ENCODE peak calls at places on chromosomes 13 and 19, in five cellular contexts. H is NCI-H2029; C is fibroblast of gingiva; N is stimulated activated CD4-positive, alpha-beta T cell treated with anti-CD3 and anti-CD28 coated beads, Interleukin-4, amount 100 ng/mL, for 1 hour; I is RCC 7860. Y is an unnamed sample.

GRCh38 chr13:44259045-44260042 is 114.3 kb upstream of the SERP2 start:
- DNase-seq in H (no peak), C (no peak), N (peak), I (peak), Y (peak)

GRCh38 chr13:84430441-84430840 is 548.2 kb upstream of the SLITRK1 start:
- DNase-seq in H (no peak), C (no peak), N (no peak), I (no peak), Y (no peak)

GRCh38 chr19:7685546-7686445 is 5.2 kb downstream of the TRAPPC5 start:
- DNase-seq in H (no peak), C (no peak), N (no peak), I (no peak), Y (no peak)

GRCh38 chr13:22187329-22187728 is 516.5 kb downstream of the FGF9 start:
- DNase-seq in H (no peak), C (no peak), N (no peak), I (no peak), Y (no peak)

GRCh38 chr19:40143612-40144011 is 47.6 kb upstream of the MAP3K10 start:
- DNase-seq in H (no peak), C (no peak), N (peak), I (no peak), Y (peak)

GRCh38 chr13:110797230-110797877 is 83.9 kb downstream of the ING1 start:
- DNase-seq in H (no peak), C (no peak), N (no peak), I (no peak), Y (no peak)

GRCh38 chr19:1017115-1017905 is 3.6 kb downstream of the TMEM259 start:
- DNase-seq in H (no peak), C (no peak), N (no peak), I (peak), Y (no peak)

GRCh38 chr13:40666905-40667621 is 622 bp upstream of the FOXO1 start:
- DNase-seq in H (no peak), C (no peak), N (peak), I (peak), Y (no peak)

GRCh38 chr19:40561947-40562346 is 14.7 kb upstream of the SHKBP1 start:
- DNase-seq in H (no peak), C (no peak), N (no peak), I (no peak), Y (no peak)

GRCh38 chr13:109869312-109870237 is 83.2 kb upstream of the IRS2 start:
- DNase-seq in H (peak), C (peak), N (peak), I (peak), Y (peak)

GRCh38 chr13:113489549-113490495 is 689 bp downstream of the DCUN1D2 start:
- DNase-seq in H (no peak), C (peak), N (peak), I (peak), Y (peak)

GRCh38 chr13:73075546-73075945 is 16.7 kb downstream of the KLF5 start:
- DNase-seq in H (no peak), C (no peak), N (no peak), I (no peak), Y (no peak)

GRCh38 chr19:58559275-58560006 is 1.0 kb upstream of the UBE2M start:
- DNase-seq in H (no peak), C (peak), N (peak), I (peak), Y (peak)

GRCh38 chr13:48564046-48564445 is 31.2 kb upstream of the RCBTB2 start:
- DNase-seq in H (no peak), C (no peak), N (no peak), I (no peak), Y (no peak)

GRCh38 chr13:112141643-112142400 is 74.9 kb downstream of the SOX1 start:
- DNase-seq in H (no peak), C (no peak), N (no peak), I (no peak), Y (no peak)

GRCh38 chr13:20702945-20703784 is at the start of gene IL17D:
- DNase-seq in H (no peak), C (no peak), N (peak), I (no peak), Y (peak)

GRCh38 chr19:45363861-45364459 is 6.4 kb downstream of the ERCC2 start:
- DNase-seq in H (no peak), C (no peak), N (no peak), I (no peak), Y (no peak)

GRCh38 chr19:29543381-29543780 is 17.6 kb downstream of the VSTM2B start:
- DNase-seq in H (no peak), C (no peak), N (no peak), I (no peak), Y (no peak)

GRCh38 chr19:45591004-45591637 is 6.5 kb upstream of the OPA3 start:
- DNase-seq in H (peak), C (no peak), N (peak), I (no peak), Y (peak)

GRCh38 chr19:2631213-2631821 is 71.2 kb downstream of the GNG7 start:
- DNase-seq in H (peak), C (no peak), N (no peak), I (no peak), Y (no peak)

GRCh38 chr13:28299941-28300340 is 161.6 kb downstream of the PAN3 start:
- DNase-seq in H (no peak), C (peak), N (no peak), I (no peak), Y (no peak)

GRCh38 chr13:46982856-46983582 is 86.2 kb upstream of the HTR2A start:
- DNase-seq in H (no peak), C (no peak), N (no peak), I (no peak), Y (no peak)

GRCh38 chr19:1775951-1776605 is 22.8 kb downstream of the ONECUT3 start:
- DNase-seq in H (no peak), C (no peak), N (no peak), I (no peak), Y (no peak)

GRCh38 chr13:98451676-98452105 is 125.2 kb downstream of the STK24 start:
- DNase-seq in H (no peak), C (peak), N (no peak), I (no peak), Y (no peak)

GRCh38 chr19:10625003-10625761 is at the start of gene SLC44A2:
- DNase-seq in H (peak), C (peak), N (no peak), I (peak), Y (no peak)

GRCh38 chr19:35373492-35373891 is 2.6 kb downstream of the GPR42 start:
- DNase-seq in H (no peak), C (no peak), N (no peak), I (no peak), Y (no peak)

GRCh38 chr13:95643471-95643813 is 1.1 kb downstream of the DZIP1 start:
- DNase-seq in H (no peak), C (peak), N (no peak), I (no peak), Y (no peak)

GRCh38 chr19:38675611-38676010 is 28.2 kb downstream of the ACTN4 start:
- DNase-seq in H (no peak), C (no peak), N (no peak), I (no peak), Y (no peak)

GRCh38 chr19:52991484-52991883 is 22.2 kb upstream of the ERVV-1 start:
- DNase-seq in H (no peak), C (peak), N (no peak), I (peak), Y (no peak)

GRCh38 chr13:100941377-100941776 is 266.8 kb upstream of the TMTC4 start:
- DNase-seq in H (no peak), C (no peak), N (no peak), I (no peak), Y (no peak)

GRCh38 chr13:39527961-39528720 is 74.9 kb downstream of the LHFPL6 start:
- DNase-seq in H (no peak), C (peak), N (no peak), I (peak), Y (no peak)

Y was measured in activated naive CD8-positive, alpha-beta T cell treated with anti-CD3 and anti-CD28 coated beads for 36 hours.